ENCODE peak calls at places on chromosomes 6 and 20, in four cellular contexts. Z, S, W and Q are unnamed samples. For H3K4me1, the result is how much of the 10 kb centered on the place peaks cover.

GRCh38 chr6:114342086-114342825 is 567 bp downstream of the HS3ST5 start:
- DNase-seq in S (peak), W (no peak), Z (peak), Q (peak)

GRCh38 chr6:144725731-144726522 is 440.8 kb downstream of the UTRN start:
- DNase-seq in S (no peak), Z (no peak), W (no peak), Q (no peak)

GRCh38 chr6:159988983-159989454 is 20.1 kb downstream of the IGF2R start:
- DNase-seq in W (no peak), Z (no peak), S (no peak), Q (no peak)

GRCh38 chr6:74177496-74177895 is 481.5 kb downstream of the CD109 start:
- DNase-seq in S (no peak), W (no peak), Z (no peak), Q (no peak)

GRCh38 chr6:13453771-13454251 is 33.6 kb downstream of the GFOD1 start:
- DNase-seq in W (peak), S (no peak), Z (no peak), Q (peak)

GRCh38 chr20:58393299-58393698 is 4.3 kb downstream of the VAPB start:
- DNase-seq in W (no peak), Z (no peak), S (no peak), Q (peak)

GRCh38 chr6:18990313-18990978 is 603.3 kb downstream of the RNF144B start:
- DNase-seq in W (no peak), S (peak), Z (peak), Q (peak)

GRCh38 chr20:60011512-60012507 is 53.6 kb downstream of the CDH26 start:
- DNase-seq in Z (no peak), S (no peak), W (no peak), Q (no peak)

GRCh38 chr20:46084805-46085792 is 4.7 kb downstream of the NCOA5 start:
- DNase-seq in W (peak), Z (no peak), S (no peak), Q (peak)
- H3K4me1 ChIP-seq in W (under half), Z (under half), S (under half), Q (under half)

GRCh38 chr6:30679765-30680535 is 6.5 kb downstream of the PPP1R18 start:
- DNase-seq in S (no peak), Z (no peak), W (no peak), Q (no peak)
- H3K27ac ChIP-seq in S (no peak), Z (peak), W (no peak), Q (no peak)

GRCh38 chr6:158086706-158087518 is 81.2 kb downstream of the SERAC1 start:
- DNase-seq in S (peak), Z (no peak), W (no peak), Q (no peak)
- H3K4me3 ChIP-seq in S (no peak), Z (no peak), W (no peak), Q (no peak)

GRCh38 chr20:13462091-13462490 is 176.6 kb downstream of the TASP1 start:
- DNase-seq in W (no peak), S (no peak), Z (no peak), Q (no peak)
- H3K4me1 ChIP-seq in W (under half), S (under half), Z (under half), Q (under half)

GRCh38 chr6:87929843-87930288 is 117.8 kb upstream of the SPACA1 start:
- DNase-seq in S (peak), W (peak), Z (peak), Q (peak)
- H3K27ac ChIP-seq in S (no peak), W (no peak), Z (no peak), Q (no peak)

DNA sequence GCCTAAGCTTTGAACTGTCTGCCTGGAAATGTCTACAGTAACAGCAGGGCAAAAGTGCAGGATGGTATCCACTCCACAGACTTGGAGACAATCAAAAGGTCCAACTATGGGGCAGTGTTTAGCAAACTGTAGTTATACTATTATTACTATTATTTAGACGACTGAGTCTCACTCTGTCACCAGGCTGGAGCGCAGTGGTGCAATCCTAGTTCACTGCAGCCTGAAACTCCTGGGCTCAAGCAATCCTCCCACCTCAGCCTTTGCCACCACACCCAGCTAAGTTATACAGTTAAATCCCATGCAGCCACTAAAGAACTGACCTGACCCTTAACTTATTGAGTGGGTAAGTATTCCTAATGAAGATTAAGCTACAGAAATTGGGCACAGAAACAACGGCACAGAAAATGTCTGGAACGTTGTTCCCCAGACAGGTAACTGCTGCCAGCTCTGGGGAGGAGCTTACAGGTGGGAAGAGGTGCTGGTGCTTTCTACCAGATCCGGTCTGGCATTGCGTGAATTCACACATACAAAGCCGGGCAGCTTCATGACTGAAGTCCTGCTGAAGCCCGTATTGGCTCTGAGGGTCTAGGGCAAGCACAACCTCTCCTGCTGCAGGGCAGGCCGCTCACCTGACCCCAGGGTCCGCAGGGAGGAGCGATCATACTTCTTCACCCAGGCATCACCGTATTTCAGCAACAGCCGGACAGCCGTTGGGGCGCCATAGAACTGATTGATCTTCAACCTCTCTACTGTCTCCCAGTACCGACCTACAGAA is 27.0 kb upstream of the APMAP start:
- DNase-seq in Z (no peak), S (no peak), W (no peak), Q (peak)
- H3K4me3 ChIP-seq in Z (no peak), S (no peak), W (no peak), Q (no peak)